ENCODE peak calls at places on chromosomes 11 and 22, in seven cellular contexts. I, C, X, R, Q, H and Z are unnamed samples.

GRCh38 chr11:15901046-15901445 is 455.3 kb downstream of the SOX6 start:
- DNase-seq in I (no peak), C (peak), X (no peak), R (no peak), Q (no peak), H (no peak), Z (peak)

GRCh38 chr11:86003654-86004053 is 65.2 kb downstream of the PICALM start:
- DNase-seq in I (no peak), C (no peak), X (no peak), R (no peak), Q (no peak), H (no peak), Z (no peak)

GRCh38 chr11:129743029-129743846 is 72.4 kb upstream of the TMEM45B start:
- DNase-seq in I (no peak), C (no peak), X (peak), R (no peak), Q (no peak), H (peak), Z (no peak)

GRCh38 chr11:96311120-96311568 is 31.9 kb downstream of the MAML2 start:
- DNase-seq in I (no peak), C (no peak), X (no peak), R (no peak), Q (no peak), H (no peak), Z (no peak)

GRCh38 chr11:55481416-55481815 is 72.9 kb upstream of the OR4C15 start:
- DNase-seq in I (no peak), C (no peak), X (no peak), R (no peak), Q (no peak), H (no peak), Z (no peak)

GRCh38 chr11:117669062-117669461 is 128.0 kb downstream of the DSCAML1 start:
- DNase-seq in I (no peak), C (no peak), X (no peak), R (no peak), Q (no peak), H (no peak), Z (no peak)

GRCh38 chr22:45240810-45241631 is at the start of gene KIAA0930:
- DNase-seq in I (peak), C (peak), X (peak), R (peak), Q (no peak), H (peak), Z (peak)

GRCh38 chr11:2466069-2466801 is 21.4 kb downstream of the KCNQ1 start:
- DNase-seq in I (no peak), C (no peak), X (peak), R (no peak), Q (no peak), H (no peak), Z (peak)

GRCh38 chr11:11798586-11799438 is 43.0 kb upstream of the USP47 start:
- DNase-seq in I (peak), C (peak), X (peak), R (peak), Q (no peak), H (peak), Z (peak)

GRCh38 chr11:124693142-124693541 is 19.4 kb downstream of the SPA17 start:
- DNase-seq in I (no peak), C (no peak), X (no peak), R (no peak), Q (no peak), H (no peak), Z (no peak)

GRCh38 chr11:69310351-69310750 is 16.4 kb downstream of the MYEOV start:
- DNase-seq in I (no peak), C (no peak), X (no peak), R (no peak), Q (no peak), H (no peak), Z (no peak)

GRCh38 chr11:65181569-65182257 is at the start of gene CAPN1:
- DNase-seq in I (peak), C (peak), X (peak), R (peak), Q (peak), H (peak), Z (peak)
- TF ChIP-seq POLR2A in I (no peak), C (peak), X (no peak), R (no peak), Q (peak), H (no peak), Z (no peak)

GRCh38 chr11:44832452-44832851 is 105.7 kb downstream of the TSPAN18 start:
- DNase-seq in I (no peak), C (no peak), X (no peak), R (no peak), Q (no peak), H (no peak), Z (no peak)
- TF ChIP-seq EP300 in I (no peak), C (no peak), X (no peak), R (no peak), Q (no peak), H (no peak), Z (no peak)

DNA sequence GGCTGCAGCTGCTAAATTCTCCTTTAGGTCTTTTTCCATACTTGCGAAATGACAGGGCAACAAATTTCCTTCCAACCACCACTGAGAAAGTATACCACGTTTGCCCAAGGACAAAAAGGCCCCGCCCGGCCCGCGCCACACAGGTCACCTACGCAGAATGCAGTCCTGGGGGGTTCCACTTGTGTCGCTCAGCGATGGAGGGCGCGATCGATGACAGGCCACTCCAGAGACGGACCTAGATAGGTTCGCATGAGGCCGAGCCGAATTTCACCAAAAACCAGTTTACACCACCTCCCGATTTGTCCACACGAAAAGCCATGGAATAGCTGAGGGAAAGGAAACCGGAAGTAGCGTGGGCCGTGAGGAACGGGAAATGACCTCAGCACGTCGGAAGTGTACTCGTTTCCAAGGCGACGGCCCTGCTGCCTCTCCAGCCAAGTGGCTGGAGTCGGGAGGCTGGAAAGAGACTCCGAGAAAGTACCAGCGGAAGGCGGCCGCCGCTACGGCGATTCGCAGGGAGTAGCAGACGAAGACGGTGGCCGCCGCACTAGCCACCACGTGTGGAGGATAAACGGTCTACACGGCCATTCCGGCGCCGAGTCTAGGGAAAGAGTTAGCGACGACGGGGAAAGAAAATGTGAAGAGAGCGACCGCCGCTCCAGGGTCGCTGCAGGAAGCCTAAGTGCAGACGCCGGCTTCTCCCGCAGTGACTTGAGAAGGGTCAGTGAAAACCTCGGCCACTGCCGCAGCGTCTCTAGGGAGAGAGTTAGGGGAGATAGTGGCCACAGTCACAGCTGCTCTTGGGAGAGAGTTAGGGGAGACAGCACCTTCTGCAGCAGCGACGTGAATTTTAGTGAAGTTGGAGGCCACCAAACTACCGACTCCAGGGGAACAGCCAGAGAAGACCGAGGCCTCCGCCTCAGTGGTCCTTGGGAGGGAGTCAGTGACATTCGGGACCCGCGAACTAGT is at the start of gene ANKRD42:
- DNase-seq in I (peak), C (peak), X (peak), R (peak), Q (peak), H (peak), Z (peak)
- TF ChIP-seq POLR2AphosphoS5 in I (peak), C (peak), X (peak), R (peak), Q (peak), H (peak), Z (peak)

GRCh38 chr11:47642099-47642855 is at the start of gene MTCH2:
- DNase-seq in I (peak), C (peak), X (peak), R (peak), Q (peak), H (peak), Z (peak)
- TF ChIP-seq POLR2A in I (peak), C (peak), X (no peak), R (peak), Q (peak), H (no peak), Z (peak)

GRCh38 chr22:28116261-28116673 is 197.2 kb upstream of the PITPNB start:
- DNase-seq in I (peak), C (no peak), X (no peak), R (no peak), Q (no peak), H (no peak), Z (no peak)
- TF ChIP-seq EP300 in I (no peak), C (no peak), X (no peak), R (no peak), Q (no peak), H (no peak), Z (no peak)

GRCh38 chr22:38289583-38290082 is 16.8 kb upstream of the TMEM184B start:
- DNase-seq in I (no peak), C (no peak), X (no peak), R (no peak), Q (no peak), H (no peak), Z (peak)
- TF ChIP-seq POLR2AphosphoS5 in I (no peak), C (peak), X (no peak), R (peak), Q (no peak), H (no peak), Z (no peak)